ENCODE peak calls at places on chromosomes 13 and 19, in seven cellular contexts. S is right atrium auricular region, L is ascending aorta, U is nephron progenitor cell, B is HFF-Myc, Z is A549, G is left lung. M is an unnamed sample.

GRCh38 chr19:19491321-19492025 is 23.9 kb downstream of the TSSK6 start:
- DNase-seq in S (no peak), L (no peak), U (no peak), B (no peak), Z (no peak), G (peak; percentile 37), M (no peak)

GRCh38 chr13:111659842-111660241 is 339.4 kb downstream of the TEX29 start:
- DNase-seq in S (no peak), L (no peak), U (no peak), B (no peak), Z (no peak), G (no peak), M (no peak)

GRCh38 chr19:1631557-1632100 is 20.8 kb downstream of the TCF3 start:
- DNase-seq in S (no peak), L (no peak), U (no peak), B (no peak), Z (no peak), G (no peak), M (no peak)

GRCh38 chr19:31626941-31627340 is 277.7 kb upstream of the TSHZ3 start:
- DNase-seq in S (no peak), L (no peak), U (no peak), B (no peak), Z (no peak), G (no peak), M (no peak)

GRCh38 chr13:27442797-27443196 is 7.6 kb downstream of the MTIF3 start:
- DNase-seq in S (no peak), L (no peak), U (no peak), B (no peak), Z (no peak), G (no peak), M (no peak)

GRCh38 chr13:45564108-45564507 is 51.4 kb downstream of the ERICH6B start:
- DNase-seq in S (no peak), L (no peak), U (no peak), B (peak; percentile 36), Z (peak; percentile 6), G (no peak), M (no peak)

GRCh38 chr13:113152894-113153809 is 5.3 kb upstream of the PROZ start:
- DNase-seq in S (peak; percentile 73), L (peak; percentile 76), U (peak; percentile 48), B (no peak), Z (peak; percentile 10), G (peak; percentile 87), M (peak; percentile 55)

GRCh38 chr13:76552807-76553206 is 333.4 kb downstream of the KCTD12 start:
- DNase-seq in S (no peak), L (no peak), U (no peak), B (no peak), Z (no peak), G (no peak), M (no peak)

GRCh38 chr19:3064011-3064330 is 1.7 kb upstream of the TLE5 start:
- DNase-seq in S (no peak), L (no peak), U (no peak), B (no peak), Z (no peak), G (no peak), M (no peak)

GRCh38 chr13:25602206-25602605 is 230.4 kb downstream of the ATP8A2 start:
- DNase-seq in S (no peak), L (no peak), U (no peak), B (no peak), Z (no peak), G (no peak), M (no peak)

GRCh38 chr13:104571161-104571889 is 1505.1 kb upstream of the SLC10A2 start:
- DNase-seq in S (peak; percentile 86), L (peak; percentile 91), U (peak; percentile 60), B (no peak), Z (peak; percentile 42), G (no peak), M (peak; percentile 35)

GRCh38 chr19:30060872-30061556 is 119.0 kb downstream of the URI1 start:
- DNase-seq in S (peak; percentile 52), L (peak; percentile 37), U (no peak), B (no peak), Z (no peak), G (peak; percentile 67), M (no peak)

GRCh38 chr13:85255978-85256377 is 543.2 kb downstream of the SLITRK6 start:
- DNase-seq in S (no peak), L (no peak), U (no peak), B (no peak), Z (no peak), G (no peak), M (no peak)

GRCh38 chr19:4870025-4870700 is 2.7 kb upstream of the PLIN3 start:
- DNase-seq in S (peak; percentile 62), L (peak; percentile 77), U (no peak), B (peak; percentile 95), Z (peak; percentile 93), G (peak; percentile 83), M (no peak)

GRCh38 chr19:434152-434960 is 25.4 kb upstream of the C2CD4C start:
- DNase-seq in S (no peak), L (no peak), U (no peak), B (no peak), Z (no peak), G (peak; percentile 71), M (no peak)

GRCh38 chr19:13825489-13826475 is 30.5 kb downstream of the ZSWIM4 start:
- DNase-seq in S (no peak), L (peak; percentile 68), U (peak; percentile 79), B (no peak), Z (peak; percentile 53), G (peak; percentile 69), M (no peak)

GRCh38 chr19:23222998-23223652 is 27.1 kb downstream of the ZNF724 start:
- DNase-seq in S (no peak), L (no peak), U (no peak), B (no peak), Z (peak; percentile 17), G (no peak), M (no peak)

GRCh38 chr13:44523176-44524017 is 52.7 kb downstream of the TSC22D1 start:
- DNase-seq in S (no peak), L (no peak), U (no peak), B (no peak), Z (peak; percentile 61), G (no peak), M (no peak)

GRCh38 chr13:104057851-104058250 is 991.6 kb upstream of the SLC10A2 start:
- DNase-seq in S (no peak), L (no peak), U (no peak), B (no peak), Z (no peak), G (no peak), M (no peak)

GRCh38 chr19:38245826-38246498 is 10.2 kb downstream of the PPP1R14A start:
- DNase-seq in S (no peak), L (peak; percentile 87), U (no peak), B (no peak), Z (no peak), G (no peak), M (no peak)

GRCh38 chr19:6803036-6803404 is 30.5 kb downstream of the VAV1 start:
- DNase-seq in S (no peak), L (no peak), U (no peak), B (no peak), Z (no peak), G (no peak), M (no peak)

GRCh38 chr13:114118086-114118762 is 14.2 kb downstream of the RASA3 start:
- DNase-seq in S (no peak), L (no peak), U (no peak), B (no peak), Z (peak; percentile 56), G (peak; percentile 43), M (no peak)

GRCh38 chr13:19181021-19181620 is 503 bp downstream of the TUBA3C start:
- DNase-seq in S (peak; percentile 32), L (no peak), U (no peak), B (no peak), Z (no peak), G (no peak), M (peak; percentile 19)

GRCh38 chr19:46030861-46031550 is 8.2 kb upstream of the PGLYRP1 start:
- DNase-seq in S (peak; percentile 34), L (no peak), U (no peak), B (no peak), Z (no peak), G (no peak), M (no peak)

GRCh38 chr19:34188388-34188787 is 16.1 kb downstream of the LSM14A start:
- DNase-seq in S (no peak), L (no peak), U (no peak), B (no peak), Z (no peak), G (no peak), M (no peak)

GRCh38 chr13:71860547-71861131 is 6.4 kb downstream of the DACH1 start:
- DNase-seq in S (no peak), L (no peak), U (no peak), B (no peak), Z (no peak), G (no peak), M (no peak)

GRCh38 chr19:16702123-16702522 is 17.5 kb upstream of the NWD1 start:
- DNase-seq in S (peak; percentile 61), L (no peak), U (no peak), B (peak; percentile 46), Z (no peak), G (no peak), M (no peak)

GRCh38 chr19:16363133-16363851 is 38.7 kb downstream of the KLF2 start:
- DNase-seq in S (no peak), L (no peak), U (no peak), B (no peak), Z (no peak), G (peak; percentile 87), M (no peak)

GRCh38 chr13:108060111-108060510 is 155.2 kb downstream of the LIG4 start:
- DNase-seq in S (no peak), L (no peak), U (no peak), B (no peak), Z (no peak), G (no peak), M (no peak)
- TF ChIP-seq CTCF in S (no peak), L (no peak), U (no peak), B (no peak), Z (no peak), G (no peak), M (no peak)

GRCh38 chr19:35216833-35217707 is 11.5 kb downstream of the FAM187B start:
- DNase-seq in S (no peak), L (no peak), U (no peak), B (no peak), Z (no peak), G (no peak), M (no peak)
- TF ChIP-seq CTCF in S (no peak), L (no peak), U (no peak), B (no peak), Z (no peak), G (no peak), M (no peak)

DNA sequence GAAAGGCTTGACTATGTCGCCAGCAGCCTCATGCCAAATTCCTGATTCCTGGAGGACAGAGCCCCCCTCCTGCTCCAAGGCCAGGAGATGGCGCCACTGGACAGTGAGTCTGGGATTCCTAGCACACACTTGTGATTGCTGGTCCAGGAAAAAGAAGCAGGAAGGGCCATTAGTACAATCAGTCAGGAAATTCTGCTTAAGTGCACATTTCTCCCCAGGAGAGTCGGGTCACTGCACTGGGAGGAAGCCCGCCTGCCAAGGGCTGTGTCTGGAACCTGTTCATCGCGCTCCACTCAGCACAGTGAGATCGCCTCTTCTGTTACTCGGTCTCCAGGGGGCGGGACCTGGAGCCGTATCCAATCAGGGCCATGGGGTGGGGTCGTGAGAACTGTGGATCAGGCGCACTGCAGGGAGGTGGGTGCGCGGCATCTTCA is 65.1 kb downstream of the ZNF823 start:
- DNase-seq in S (peak; percentile 81), L (peak; percentile 70), U (peak; percentile 47), B (no peak), Z (peak; percentile 21), G (no peak), M (peak; percentile 39)
- TF ChIP-seq CTCF in S (peak; percentile 69), L (peak; percentile 35), U (peak; percentile 22), B (peak; percentile 70), Z (no peak), G (peak; percentile 73), M (peak; percentile 46)

GRCh38 chr19:52993342-52994178 is 20.2 kb upstream of the ERVV-1 start:
- DNase-seq in S (peak; percentile 78), L (peak; percentile 91), U (peak; percentile 90), B (no peak), Z (peak; percentile 13), G (peak; percentile 89), M (peak; percentile 81)
- TF ChIP-seq CTCF in S (peak; percentile 84), L (peak; percentile 38), U (peak; percentile 57), B (peak; percentile 31), Z (no peak), G (peak; percentile 78), M (peak; percentile 98)

M was measured in mesothelial cell of epicardium.